ENCODE peak calls at places on chromosomes 1 and 21, in four cellular contexts. N is mesenteric fat pad; O is stimulated activated CD4-positive, alpha-beta T cell treated with anti-CD3 and anti-CD28 coated beads, Interleukin-4, amount 100 ng/mL, for 48 hours; X is GM04504. T is an unnamed sample.

GRCh38 chr1:90616395-90616794 is 100.7 kb downstream of the BARHL2 start:
- DNase-seq in N (no peak), O (no peak), X (no peak), T (peak; percentile 5)

GRCh38 chr1:47569681-47570470 is 132.0 kb downstream of the FOXD2 start:
- DNase-seq in N (no peak), O (no peak), X (peak; percentile 56), T (peak; percentile 87)

GRCh38 chr1:232767381-232768074 is 37.7 kb upstream of the MAP10 start:
- DNase-seq in N (no peak), O (no peak), X (peak; percentile 75), T (peak; percentile 42)

GRCh38 chr1:201469645-201470074 is 672 bp upstream of the PHLDA3 start:
- DNase-seq in N (no peak), O (no peak), X (no peak), T (no peak)

GRCh38 chr21:35284199-35284598 is 235.1 kb upstream of the RUNX1 start:
- DNase-seq in N (no peak), O (no peak), X (no peak), T (no peak)

GRCh38 chr21:31283025-31283424 is 61.0 kb downstream of the TIAM1 start:
- DNase-seq in N (no peak), O (no peak), X (no peak), T (no peak)

GRCh38 chr1:87450615-87451209 is 122.0 kb downstream of the LMO4 start:
- DNase-seq in N (no peak), O (no peak), X (no peak), T (no peak)

GRCh38 chr21:42379425-42380215 is 13.3 kb upstream of the TFF1 start:
- DNase-seq in N (no peak), O (no peak), X (no peak), T (no peak)

GRCh38 chr21:19900149-19900548 is 1098.1 kb upstream of the NCAM2 start:
- DNase-seq in N (no peak), O (no peak), X (no peak), T (no peak)

GRCh38 chr1:209884665-209885117 is 53.3 kb upstream of the SYT14 start:
- DNase-seq in N (no peak), O (peak; percentile 52), X (peak; percentile 96), T (peak; percentile 100)

GRCh38 chr1:6601865-6602668 is 602 bp downstream of the KLHL21 start:
- DNase-seq in N (no peak), O (no peak), X (peak; percentile 24), T (no peak)